ENCODE peak calls at places on chromosomes 12 and 14, in seven cellular contexts. One of them, this sample, is unnamed.

GRCh38 chr12:34597548-34598351 is 575.5 kb downstream of the ALG10 start:
- DNase-seq in ovary: no peak
- DNase-seq in dorsolateral prefrontal cortex: peak; percentile 7
- DNase-seq in left ventricle myocardium inferior: no peak
- DNase-seq in tibial artery: no peak
- DNase-seq in CD8-positive, alpha-beta T cell: no peak
- DNase-seq in GM06990: no peak
- DNase-seq in this sample: no peak

GRCh38 chr14:24613747-24614146 is 4.3 kb upstream of the GZMH start:
- DNase-seq in CD8-positive, alpha-beta T cell: no peak
- DNase-seq in ovary: no peak
- DNase-seq in GM06990: no peak
- DNase-seq in left ventricle myocardium inferior: no peak
- DNase-seq in tibial artery: no peak
- DNase-seq in dorsolateral prefrontal cortex: no peak
- DNase-seq in this sample: no peak

GRCh38 chr12:26250801-26251200 is 55.4 kb downstream of the SSPN start:
- DNase-seq in tibial artery: no peak
- DNase-seq in dorsolateral prefrontal cortex: no peak
- DNase-seq in left ventricle myocardium inferior: no peak
- DNase-seq in GM06990: no peak
- DNase-seq in ovary: no peak
- DNase-seq in CD8-positive, alpha-beta T cell: no peak
- DNase-seq in this sample: no peak

GRCh38 chr12:14272954-14273910 is 92.2 kb upstream of the ATF7IP start:
- DNase-seq in dorsolateral prefrontal cortex: no peak
- DNase-seq in CD8-positive, alpha-beta T cell: no peak
- DNase-seq in ovary: no peak
- DNase-seq in GM06990: peak; percentile 48
- DNase-seq in tibial artery: no peak
- DNase-seq in left ventricle myocardium inferior: no peak
- DNase-seq in this sample: no peak

GRCh38 chr12:62695696-62696095 is 229.1 kb downstream of the MON2 start:
- DNase-seq in ovary: no peak
- DNase-seq in GM06990: no peak
- DNase-seq in left ventricle myocardium inferior: no peak
- DNase-seq in tibial artery: no peak
- DNase-seq in CD8-positive, alpha-beta T cell: no peak
- DNase-seq in dorsolateral prefrontal cortex: no peak
- DNase-seq in this sample: no peak

GRCh38 chr12:30880061-30880460 is 46.5 kb upstream of the TSPAN11 start:
- DNase-seq in GM06990: no peak
- DNase-seq in tibial artery: no peak
- DNase-seq in dorsolateral prefrontal cortex: no peak
- DNase-seq in ovary: no peak
- DNase-seq in CD8-positive, alpha-beta T cell: no peak
- DNase-seq in left ventricle myocardium inferior: no peak
- DNase-seq in this sample: no peak

GRCh38 chr14:75247286-75247922 is 31.2 kb upstream of the FOS start:
- DNase-seq in ovary: no peak
- DNase-seq in left ventricle myocardium inferior: no peak
- DNase-seq in CD8-positive, alpha-beta T cell: peak; percentile 48
- DNase-seq in tibial artery: no peak
- DNase-seq in GM06990: peak; percentile 24
- DNase-seq in dorsolateral prefrontal cortex: no peak
- DNase-seq in this sample: no peak

GRCh38 chr14:57420986-57421385 is 30.6 kb downstream of the NAA30 start:
- DNase-seq in ovary: no peak
- DNase-seq in GM06990: no peak
- DNase-seq in tibial artery: no peak
- DNase-seq in left ventricle myocardium inferior: no peak
- DNase-seq in CD8-positive, alpha-beta T cell: no peak
- DNase-seq in dorsolateral prefrontal cortex: no peak
- DNase-seq in this sample: no peak

GRCh38 chr14:99586054-99586760 is 17.8 kb downstream of the CCDC85C start:
- DNase-seq in ovary: no peak
- DNase-seq in dorsolateral prefrontal cortex: no peak
- DNase-seq in tibial artery: no peak
- DNase-seq in GM06990: no peak
- DNase-seq in CD8-positive, alpha-beta T cell: no peak
- DNase-seq in left ventricle myocardium inferior: no peak
- DNase-seq in this sample: no peak

GRCh38 chr14:22715890-22716289 is 50.6 kb upstream of the OXA1L start:
- DNase-seq in left ventricle myocardium inferior: no peak
- DNase-seq in tibial artery: no peak
- DNase-seq in dorsolateral prefrontal cortex: no peak
- DNase-seq in ovary: no peak
- DNase-seq in GM06990: no peak
- DNase-seq in CD8-positive, alpha-beta T cell: no peak
- DNase-seq in this sample: no peak

GRCh38 chr14:100764716-100765115 is 38.0 kb downstream of the DLK1 start:
- DNase-seq in dorsolateral prefrontal cortex: no peak
- DNase-seq in left ventricle myocardium inferior: no peak
- DNase-seq in tibial artery: no peak
- DNase-seq in ovary: no peak
- DNase-seq in CD8-positive, alpha-beta T cell: no peak
- DNase-seq in GM06990: no peak
- DNase-seq in this sample: no peak

GRCh38 chr12:87233636-87234035 is 795.6 kb downstream of the C12orf50 start:
- DNase-seq in tibial artery: no peak
- DNase-seq in GM06990: no peak
- DNase-seq in left ventricle myocardium inferior: no peak
- DNase-seq in ovary: no peak
- DNase-seq in CD8-positive, alpha-beta T cell: no peak
- DNase-seq in dorsolateral prefrontal cortex: no peak
- DNase-seq in this sample: no peak
- TF ChIP-seq CTCF in tibial artery: no peak
- TF ChIP-seq CTCF in GM06990: no peak
- TF ChIP-seq CTCF in left ventricle myocardium inferior: no peak
- TF ChIP-seq CTCF in ovary: no peak
- TF ChIP-seq CTCF in CD8-positive, alpha-beta T cell: no peak
- TF ChIP-seq CTCF in dorsolateral prefrontal cortex: no peak
- TF ChIP-seq CTCF in this sample: no peak

GRCh38 chr14:79587194-79587593 is 624.1 kb downstream of the DIO2 start:
- DNase-seq in tibial artery: no peak
- DNase-seq in GM06990: no peak
- DNase-seq in CD8-positive, alpha-beta T cell: no peak
- DNase-seq in ovary: no peak
- DNase-seq in left ventricle myocardium inferior: no peak
- DNase-seq in dorsolateral prefrontal cortex: no peak
- DNase-seq in this sample: no peak

GRCh38 chr14:79586401-79586800 is 624.9 kb downstream of the DIO2 start:
- DNase-seq in ovary: no peak
- DNase-seq in GM06990: no peak
- DNase-seq in CD8-positive, alpha-beta T cell: no peak
- DNase-seq in left ventricle myocardium inferior: no peak
- DNase-seq in dorsolateral prefrontal cortex: no peak
- DNase-seq in tibial artery: no peak
- DNase-seq in this sample: no peak

GRCh38 chr14:79583738-79584405 is 627.4 kb downstream of the DIO2 start:
- DNase-seq in tibial artery: no peak
- DNase-seq in ovary: no peak
- DNase-seq in left ventricle myocardium inferior: no peak
- DNase-seq in GM06990: no peak
- DNase-seq in dorsolateral prefrontal cortex: no peak
- DNase-seq in CD8-positive, alpha-beta T cell: no peak
- DNase-seq in this sample: no peak

GRCh38 chr14:79584679-79585078 is 626.6 kb downstream of the DIO2 start:
- DNase-seq in tibial artery: no peak
- DNase-seq in CD8-positive, alpha-beta T cell: no peak
- DNase-seq in dorsolateral prefrontal cortex: no peak
- DNase-seq in left ventricle myocardium inferior: no peak
- DNase-seq in GM06990: no peak
- DNase-seq in ovary: no peak
- DNase-seq in this sample: peak; percentile 86

DNA sequence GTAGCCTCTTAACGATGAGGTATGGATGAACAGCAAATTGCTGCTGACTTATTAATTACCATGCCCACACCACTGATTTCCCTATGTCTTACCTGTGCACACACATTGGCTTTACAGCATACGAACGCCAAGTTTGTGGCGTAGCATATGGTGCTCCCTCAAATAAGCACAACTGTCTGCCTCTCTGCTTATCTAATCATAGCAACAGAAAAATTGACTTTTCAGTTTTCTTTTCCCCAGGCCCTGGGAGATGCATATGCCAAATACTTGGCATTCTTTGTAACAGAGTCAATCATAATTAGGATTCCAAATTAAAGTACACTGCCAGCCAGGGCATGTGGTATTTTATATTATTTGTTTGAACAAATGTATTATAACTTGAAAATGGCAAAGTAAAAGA is 625.5 kb downstream of the DIO2 start:
- DNase-seq in tibial artery: no peak
- DNase-seq in GM06990: no peak
- DNase-seq in dorsolateral prefrontal cortex: no peak
- DNase-seq in ovary: no peak
- DNase-seq in left ventricle myocardium inferior: no peak
- DNase-seq in CD8-positive, alpha-beta T cell: no peak
- DNase-seq in this sample: no peak
- H3K4me3 ChIP-seq in tibial artery: no peak overlapping the region
- H3K4me3 ChIP-seq in GM06990: no peak overlapping the region
- H3K4me3 ChIP-seq in dorsolateral prefrontal cortex: no peak overlapping the region
- H3K4me3 ChIP-seq in ovary: no peak overlapping the region
- H3K4me3 ChIP-seq in left ventricle myocardium inferior: no peak overlapping the region
- H3K4me3 ChIP-seq in CD8-positive, alpha-beta T cell: no peak overlapping the region
- H3K4me3 ChIP-seq in this sample: no peak overlapping the region

DNA sequence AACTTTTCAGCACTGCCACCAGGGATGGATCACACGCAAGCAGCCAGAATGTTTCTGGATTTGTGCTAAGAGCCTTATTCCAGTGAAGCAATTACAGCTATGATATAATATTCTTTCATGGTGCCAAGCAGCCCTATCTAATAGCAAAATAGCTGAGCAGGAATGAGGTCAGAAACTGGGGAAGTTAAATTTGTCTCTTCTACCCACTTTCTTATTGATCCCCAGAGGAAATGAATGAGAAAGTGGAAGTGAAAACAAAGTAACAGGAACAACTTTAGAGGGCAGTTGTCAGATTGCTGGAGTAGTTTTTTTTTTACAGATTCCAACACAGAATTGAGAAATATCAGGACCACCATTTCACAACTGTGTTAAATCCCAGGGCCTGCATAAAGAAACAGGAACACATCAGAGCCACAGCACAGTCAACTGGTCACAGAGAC is 44.8 kb downstream of the GCH1 start:
- DNase-seq in tibial artery: no peak
- DNase-seq in CD8-positive, alpha-beta T cell: no peak
- DNase-seq in dorsolateral prefrontal cortex: no peak
- DNase-seq in GM06990: peak; percentile 46
- DNase-seq in left ventricle myocardium inferior: no peak
- DNase-seq in ovary: no peak
- DNase-seq in this sample: no peak
- TF ChIP-seq CTCF in tibial artery: no peak
- TF ChIP-seq CTCF in CD8-positive, alpha-beta T cell: no peak
- TF ChIP-seq CTCF in dorsolateral prefrontal cortex: no peak
- TF ChIP-seq CTCF in GM06990: no peak
- TF ChIP-seq CTCF in left ventricle myocardium inferior: no peak
- TF ChIP-seq CTCF in ovary: no peak
- TF ChIP-seq CTCF in this sample: no peak

DNA sequence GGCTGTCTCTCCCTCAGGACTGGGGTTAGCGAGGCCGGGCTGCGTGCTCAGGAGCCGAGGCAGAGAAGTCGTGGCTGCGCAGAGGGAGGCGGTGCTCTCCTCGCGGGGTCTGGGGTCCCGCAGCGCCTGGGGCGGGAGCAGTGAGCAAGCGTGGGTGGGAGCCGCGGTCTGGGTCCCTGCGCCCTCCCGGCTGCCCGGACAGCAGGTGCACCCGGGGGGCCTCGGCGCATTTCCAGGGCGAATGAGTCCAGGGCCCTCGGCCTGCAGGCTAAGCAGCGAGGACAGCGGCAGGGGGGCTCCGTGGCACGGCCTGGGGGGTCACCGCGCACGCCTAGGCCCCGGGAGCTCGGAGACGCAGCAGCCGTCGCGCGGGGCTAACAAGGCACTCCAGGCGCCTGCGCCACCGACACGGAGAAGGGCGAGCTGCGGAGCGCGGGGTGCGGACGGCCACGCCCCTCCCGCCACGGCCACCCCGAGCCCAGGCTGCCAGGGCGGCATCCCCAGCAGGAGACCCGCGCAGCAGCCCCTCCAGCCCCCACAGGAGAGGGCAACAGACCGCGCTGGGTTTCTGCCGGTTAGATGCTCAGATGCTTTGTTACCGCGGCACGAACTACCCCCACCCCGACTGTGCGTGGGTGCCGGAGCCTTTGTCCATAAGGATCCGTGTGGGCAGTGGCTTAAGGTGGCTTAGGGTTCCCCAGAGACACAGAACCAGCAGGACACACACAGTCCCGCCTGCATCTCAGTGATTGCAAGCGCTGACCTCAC is 117.7 kb upstream of the C14orf180 start:
- DNase-seq in dorsolateral prefrontal cortex: no peak
- DNase-seq in left ventricle myocardium inferior: no peak
- DNase-seq in ovary: peak; percentile 40
- DNase-seq in CD8-positive, alpha-beta T cell: no peak
- DNase-seq in GM06990: no peak
- DNase-seq in tibial artery: no peak
- DNase-seq in this sample: no peak
- H3K4me3 ChIP-seq in dorsolateral prefrontal cortex: peak overlapping the region; percentile 58
- H3K4me3 ChIP-seq in left ventricle myocardium inferior: peak overlapping the region; percentile 55
- H3K4me3 ChIP-seq in ovary: peak overlapping the region; percentile 17
- H3K4me3 ChIP-seq in CD8-positive, alpha-beta T cell: no peak overlapping the region
- H3K4me3 ChIP-seq in GM06990: no peak overlapping the region
- H3K4me3 ChIP-seq in tibial artery: no peak overlapping the region
- H3K4me3 ChIP-seq in this sample: no peak overlapping the region

GRCh38 chr14:78401866-78402265 is 231.7 kb downstream of the NRXN3 start:
- DNase-seq in dorsolateral prefrontal cortex: no peak
- DNase-seq in ovary: no peak
- DNase-seq in GM06990: no peak
- DNase-seq in left ventricle myocardium inferior: no peak
- DNase-seq in tibial artery: no peak
- DNase-seq in CD8-positive, alpha-beta T cell: no peak
- DNase-seq in this sample: no peak
- TF ChIP-seq CTCF in dorsolateral prefrontal cortex: no peak
- TF ChIP-seq CTCF in ovary: no peak
- TF ChIP-seq CTCF in GM06990: no peak
- TF ChIP-seq CTCF in left ventricle myocardium inferior: no peak
- TF ChIP-seq CTCF in tibial artery: no peak
- TF ChIP-seq CTCF in CD8-positive, alpha-beta T cell: no peak
- TF ChIP-seq CTCF in this sample: no peak

GRCh38 chr12:97984951-97985350 is 522.3 kb downstream of the RMST start:
- DNase-seq in CD8-positive, alpha-beta T cell: no peak
- DNase-seq in dorsolateral prefrontal cortex: no peak
- DNase-seq in ovary: no peak
- DNase-seq in GM06990: no peak
- DNase-seq in tibial artery: no peak
- DNase-seq in left ventricle myocardium inferior: no peak
- DNase-seq in this sample: no peak

GRCh38 chr12:97984456-97984855 is 521.9 kb downstream of the RMST start:
- DNase-seq in dorsolateral prefrontal cortex: no peak
- DNase-seq in CD8-positive, alpha-beta T cell: no peak
- DNase-seq in tibial artery: no peak
- DNase-seq in ovary: no peak
- DNase-seq in left ventricle myocardium inferior: no peak
- DNase-seq in GM06990: no peak
- DNase-seq in this sample: no peak

GRCh38 chr12:97995085-97995484 is 520.3 kb upstream of the TMPO start:
- DNase-seq in left ventricle myocardium inferior: no peak
- DNase-seq in CD8-positive, alpha-beta T cell: no peak
- DNase-seq in ovary: no peak
- DNase-seq in dorsolateral prefrontal cortex: no peak
- DNase-seq in tibial artery: no peak
- DNase-seq in GM06990: no peak
- DNase-seq in this sample: no peak

GRCh38 chr12:97985834-97986233 is 523.2 kb downstream of the RMST start:
- DNase-seq in CD8-positive, alpha-beta T cell: no peak
- DNase-seq in tibial artery: no peak
- DNase-seq in GM06990: no peak
- DNase-seq in ovary: no peak
- DNase-seq in left ventricle myocardium inferior: no peak
- DNase-seq in dorsolateral prefrontal cortex: no peak
- DNase-seq in this sample: no peak

GRCh38 chr12:97989366-97989940 is 525.9 kb upstream of the TMPO start:
- DNase-seq in GM06990: no peak
- DNase-seq in CD8-positive, alpha-beta T cell: no peak
- DNase-seq in tibial artery: no peak
- DNase-seq in left ventricle myocardium inferior: no peak
- DNase-seq in dorsolateral prefrontal cortex: no peak
- DNase-seq in ovary: no peak
- DNase-seq in this sample: no peak
- H3K4me3 ChIP-seq in GM06990: no peak overlapping the region
- H3K4me3 ChIP-seq in CD8-positive, alpha-beta T cell: no peak overlapping the region
- H3K4me3 ChIP-seq in tibial artery: no peak overlapping the region
- H3K4me3 ChIP-seq in left ventricle myocardium inferior: no peak overlapping the region
- H3K4me3 ChIP-seq in dorsolateral prefrontal cortex: no peak overlapping the region
- H3K4me3 ChIP-seq in ovary: no peak overlapping the region
- H3K4me3 ChIP-seq in this sample: no peak overlapping the region

This sample was measured in AG04449.